ENCODE peak calls at places on chromosome 3, in seven cellular contexts. L is heart left ventricle, K is mesendoderm, R is pancreas, Y is K562, P is ovary, A is adrenal gland. D is an unnamed sample.

GRCh38 chr3:78660958-78661357 is 1106.8 kb downstream of the ROBO1 start:
- DNase-seq in L (no peak), K (no peak), R (no peak), Y (no peak), P (no peak), A (no peak), D (no peak)

GRCh38 chr3:47079432-47079831 is 84.5 kb downstream of the SETD2 start:
- DNase-seq in L (no peak), K (no peak), R (no peak), Y (no peak), P (no peak), A (no peak), D (no peak)

GRCh38 chr3:24367216-24367615 is 127.4 kb downstream of the THRB start:
- DNase-seq in L (no peak), K (no peak), R (no peak), Y (no peak), P (no peak), A (no peak), D (no peak)

GRCh38 chr3:196585044-196585757 is 16.7 kb downstream of the FBXO45 start:
- DNase-seq in L (no peak), K (no peak), R (no peak), Y (no peak), P (no peak), A (no peak), D (no peak)

GRCh38 chr3:10437272-10437994 is 68.0 kb downstream of the ATP2B2 start:
- DNase-seq in L (no peak), K (no peak), R (no peak), Y (no peak), P (no peak), A (no peak), D (peak; percentile 44)

GRCh38 chr3:14649466-14649865 is 2.1 kb upstream of the CCDC174 start:
- DNase-seq in L (no peak), K (no peak), R (no peak), Y (no peak), P (no peak), A (no peak), D (no peak)

GRCh38 chr3:160486459-160486869 is 36.9 kb upstream of the TRIM59 start:
- DNase-seq in L (no peak), K (peak; percentile 37), R (no peak), Y (peak; percentile 67), P (no peak), A (no peak), D (no peak)

GRCh38 chr3:45513041-45513440 is 81.5 kb upstream of the LIMD1 start:
- DNase-seq in L (no peak), K (no peak), R (no peak), Y (no peak), P (no peak), A (no peak), D (no peak)

GRCh38 chr3:63896332-63897034 is 15.7 kb downstream of the SCAANT1 start:
- DNase-seq in L (no peak), K (no peak), R (no peak), Y (no peak), P (no peak), A (no peak), D (no peak)

GRCh38 chr3:127820221-127820870 is 2.0 kb downstream of the MGLL start:
- DNase-seq in L (no peak), K (no peak), R (no peak), Y (no peak), P (no peak), A (no peak), D (no peak)

GRCh38 chr3:60086811-60087210 is 1037.0 kb upstream of the CFAP20DC start:
- DNase-seq in L (no peak), K (peak; percentile 26), R (no peak), Y (peak; percentile 48), P (no peak), A (no peak), D (no peak)

GRCh38 chr3:114308830-114309229 is 15.0 kb downstream of the TIGIT start:
- DNase-seq in L (no peak), K (no peak), R (no peak), Y (no peak), P (no peak), A (no peak), D (peak; percentile 71)

GRCh38 chr3:188362405-188362831 is 208.5 kb downstream of the LPP start:
- DNase-seq in L (no peak), K (peak; percentile 27), R (no peak), Y (no peak), P (no peak), A (peak; percentile 29), D (no peak)

GRCh38 chr3:146558811-146559210 is 14.4 kb upstream of the PLSCR1 start:
- DNase-seq in L (no peak), K (no peak), R (no peak), Y (no peak), P (no peak), A (no peak), D (no peak)

GRCh38 chr3:65412591-65412990 is 626.1 kb downstream of the MAGI1 start:
- DNase-seq in L (no peak), K (peak; percentile 54), R (peak; percentile 46), Y (peak; percentile 1), P (no peak), A (peak; percentile 30), D (no peak)

GRCh38 chr3:111690242-111690641 is 95.1 kb upstream of the ZBED2 start:
- DNase-seq in L (no peak), K (no peak), R (no peak), Y (no peak), P (no peak), A (no peak), D (no peak)

GRCh38 chr3:28590216-28590615 is 241.6 kb upstream of the AZI2 start:
- DNase-seq in L (no peak), K (no peak), R (no peak), Y (no peak), P (no peak), A (no peak), D (no peak)

GRCh38 chr3:100072328-100073048 is 41.8 kb downstream of the FILIP1L start:
- DNase-seq in L (no peak), K (no peak), R (no peak), Y (no peak), P (no peak), A (no peak), D (no peak)

GRCh38 chr3:31275038-31275562 is 257.6 kb upstream of the STT3B start:
- DNase-seq in L (no peak), K (no peak), R (no peak), Y (no peak), P (peak; percentile 40), A (peak; percentile 42), D (no peak)

GRCh38 chr3:50651445-50651844 is 23.3 kb upstream of the DOCK3 start:
- DNase-seq in L (no peak), K (no peak), R (no peak), Y (no peak), P (no peak), A (no peak), D (no peak)

GRCh38 chr3:127158614-127159221 is 34.2 kb upstream of the PRR23E start:
- DNase-seq in L (no peak), K (peak; percentile 66), R (no peak), Y (peak; percentile 3), P (no peak), A (no peak), D (no peak)

GRCh38 chr3:45881031-45882022 is 5.0 kb upstream of the CCR9 start:
- DNase-seq in L (no peak), K (peak; percentile 6), R (no peak), Y (peak; percentile 89), P (no peak), A (no peak), D (peak; percentile 31)

GRCh38 chr3:39146611-39147373 is 6.6 kb downstream of the CSRNP1 start:
- DNase-seq in L (peak; percentile 86), K (peak; percentile 91), R (no peak), Y (peak; percentile 84), P (peak; percentile 80), A (peak; percentile 95), D (no peak)

GRCh38 chr3:69406156-69406555 is 20.3 kb upstream of the FRMD4B start:
- DNase-seq in L (no peak), K (no peak), R (no peak), Y (no peak), P (no peak), A (no peak), D (no peak)

GRCh38 chr3:155229086-155229485 is 64.4 kb downstream of the STRIT1 start:
- DNase-seq in L (no peak), K (no peak), R (no peak), Y (no peak), P (no peak), A (no peak), D (no peak)

GRCh38 chr3:30924763-30925162 is 30.3 kb upstream of the GADL1 start:
- DNase-seq in L (no peak), K (no peak), R (no peak), Y (no peak), P (no peak), A (no peak), D (no peak)

GRCh38 chr3:22156868-22157267 is 405.9 kb upstream of the ZNF385D start:
- DNase-seq in L (no peak), K (peak; percentile 58), R (no peak), Y (no peak), P (no peak), A (no peak), D (no peak)

GRCh38 chr3:150371741-150372254 is 36.3 kb upstream of the TSC22D2 start:
- DNase-seq in L (no peak), K (peak; percentile 95), R (no peak), Y (peak; percentile 76), P (no peak), A (peak; percentile 62), D (no peak)

GRCh38 chr3:171825222-171825828 is 15.0 kb upstream of the PLD1 start:
- DNase-seq in L (no peak), K (peak; percentile 15), R (no peak), Y (no peak), P (no peak), A (no peak), D (no peak)

GRCh38 chr3:187015903-187016638 is 85.7 kb downstream of the ST6GAL1 start:
- DNase-seq in L (no peak), K (no peak), R (no peak), Y (no peak), P (no peak), A (no peak), D (peak; percentile 51)
- H3K4me1 ChIP-seq in L (peaks cover 64% of the 10 kb centered on the region), K (no peaks in the 10 kb centered on the region), R (no peaks in the 10 kb centered on the region), Y (peaks cover 21% of the 10 kb centered on the region), P (no peaks in the 10 kb centered on the region), A (peaks cover 15% of the 10 kb centered on the region), D (peaks cover 60% of the 10 kb centered on the region)

GRCh38 chr3:194396561-194396896 is 2.5 kb downstream of the GP5 start:
- DNase-seq in L (no peak), K (no peak), R (no peak), Y (no peak), P (no peak), A (no peak), D (no peak)
- H3K4me3 ChIP-seq in L (peak overlapping the region; percentile 9), K (no peak overlapping the region), R (no peak overlapping the region), Y (no peak overlapping the region), P (peak overlapping the region; percentile 1), A (no peak overlapping the region), D (peak overlapping the region; percentile 86)

GRCh38 chr3:66416556-66417304 is 84.1 kb downstream of the LRIG1 start:
- DNase-seq in L (no peak), K (peak; percentile 80), R (no peak), Y (no peak), P (no peak), A (no peak), D (peak; percentile 37)
- H3K4me1 ChIP-seq in L (peaks cover 10% of the 10 kb centered on the region), K (peaks cover 20% of the 10 kb centered on the region), R (peaks cover 16% of the 10 kb centered on the region), Y (peaks cover 3% of the 10 kb centered on the region), P (peaks cover 20% of the 10 kb centered on the region), A (no peaks in the 10 kb centered on the region), D (no peaks in the 10 kb centered on the region)

DNA sequence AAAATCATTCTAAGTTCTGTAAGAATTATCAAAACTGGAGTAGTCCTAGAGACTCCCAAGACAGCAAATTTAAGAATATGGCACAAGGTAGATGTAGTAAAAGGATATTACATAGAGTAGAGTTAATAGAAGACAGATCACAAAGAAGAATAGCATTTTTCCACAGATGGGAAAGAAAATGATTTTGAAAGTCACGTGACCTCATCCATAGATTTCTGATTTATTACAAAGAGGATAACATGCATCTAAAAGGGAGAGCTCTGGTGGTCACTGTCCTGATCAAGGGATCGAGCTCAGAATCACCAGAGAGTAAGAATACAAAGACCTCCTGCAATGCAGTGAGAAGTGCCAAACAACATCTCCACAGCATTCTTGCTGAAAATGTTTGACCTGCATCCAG is 354.4 kb downstream of the TBL1XR1 start:
- DNase-seq in L (no peak), K (no peak), R (no peak), Y (no peak), P (no peak), A (no peak), D (no peak)
- H3K4me3 ChIP-seq in L (no peak overlapping the region), K (no peak overlapping the region), R (no peak overlapping the region), Y (no peak overlapping the region), P (no peak overlapping the region), A (no peak overlapping the region), D (no peak overlapping the region)

D was measured in CD8-positive, alpha-beta memory T cell.